ENCODE peak calls at places on chromosomes 1 and 21, in ten cellular contexts. B is HCT116, W is stomach, D is IMR-90, L is Peyer's patch, S is transverse colon, A is right lobe of liver, T is ovary, K is heart left ventricle, M is A549. U is an unnamed sample. For H3K4me1, the result is how much of the 10 kb centered on the place peaks cover.

GRCh38 chr1:164991763-164992162 is 364.8 kb downstream of the LMX1A start:
- DNase-seq in D (no peak), A (no peak), M (no peak), L (no peak), W (no peak), B (no peak), S (no peak), K (no peak), T (no peak), U (no peak)

GRCh38 chr21:38716942-38717341 is 88.8 kb upstream of the ETS2 start:
- DNase-seq in B (no peak), S (no peak), M (no peak), L (no peak), A (no peak), W (no peak), K (no peak), T (no peak), D (peak), U (no peak)

GRCh38 chr1:203906932-203907331 is 45.5 kb downstream of the SNRPE start:
- DNase-seq in B (peak), L (no peak), S (no peak), W (no peak), A (no peak), M (peak), K (no peak), D (peak), T (no peak), U (no peak)

GRCh38 chr1:86912501-86912900 is 1.4 kb downstream of the SELENOF start:
- DNase-seq in W (no peak), S (no peak), M (no peak), T (no peak), K (no peak), B (no peak), D (peak), L (no peak), A (no peak), U (no peak)

GRCh38 chr1:201676061-201676644 is 137.2 kb downstream of the NAV1 start:
- DNase-seq in M (peak), B (no peak), W (peak), A (no peak), K (peak), T (no peak), D (peak), L (no peak), S (peak), U (peak)

GRCh38 chr1:230200276-230200675 is 133.2 kb downstream of the GALNT2 start:
- DNase-seq in S (no peak), D (no peak), L (no peak), K (no peak), A (no peak), B (no peak), T (no peak), M (no peak), W (peak), U (no peak)

GRCh38 chr1:84738237-84738636 is 48.0 kb upstream of the SSX2IP start:
- DNase-seq in L (no peak), A (no peak), M (no peak), K (no peak), W (no peak), B (no peak), S (no peak), D (no peak), T (no peak), U (no peak)

GRCh38 chr1:117267232-117267774 is 56.6 kb upstream of the VTCN1 start:
- DNase-seq in D (no peak), B (no peak), L (no peak), T (no peak), A (no peak), M (no peak), S (no peak), W (no peak), K (no peak), U (no peak)

GRCh38 chr1:232226197-232226681 is 403.7 kb downstream of the SIPA1L2 start:
- DNase-seq in L (peak), A (no peak), M (no peak), K (no peak), T (no peak), B (no peak), W (no peak), D (peak), S (no peak), U (no peak)

GRCh38 chr1:56627636-56628039 is 17.5 kb upstream of the PRKAA2 start:
- DNase-seq in K (no peak), T (no peak), D (peak), B (no peak), W (no peak), M (no peak), S (no peak), A (no peak), L (no peak), U (no peak)

GRCh38 chr1:163414778-163415177 is 93.0 kb downstream of the NUF2 start:
- DNase-seq in A (no peak), D (no peak), W (no peak), K (no peak), S (no peak), M (no peak), B (no peak), L (no peak), T (no peak), U (no peak)

GRCh38 chr1:180616441-180616840 is 15.4 kb upstream of the XPR1 start:
- DNase-seq in D (peak), A (no peak), S (no peak), L (no peak), B (no peak), M (no peak), K (no peak), T (no peak), W (no peak), U (no peak)

GRCh38 chr1:247189981-247190798 is 18.4 kb upstream of the ZNF124 start:
- DNase-seq in S (no peak), B (no peak), L (no peak), A (no peak), T (no peak), M (no peak), K (no peak), D (no peak), W (no peak), U (no peak)

GRCh38 chr1:179141592-179142244 is 59.8 kb downstream of the TOR3A start:
- DNase-seq in D (peak), M (no peak), A (no peak), S (no peak), L (no peak), K (no peak), B (no peak), T (no peak), W (no peak), U (no peak)

GRCh38 chr1:66197785-66198184 is 336.2 kb upstream of the SGIP1 start:
- DNase-seq in D (no peak), K (no peak), M (no peak), B (no peak), L (no peak), S (no peak), W (no peak), A (no peak), T (no peak), U (no peak)

GRCh38 chr1:66058558-66058957 is 265.9 kb downstream of the PDE4B start:
- DNase-seq in S (no peak), A (no peak), D (no peak), L (no peak), B (no peak), M (no peak), W (no peak), T (no peak), K (peak), U (no peak)

GRCh38 chr21:42193131-42193671 is 25.7 kb upstream of the ABCG1 start:
- DNase-seq in M (no peak), T (no peak), L (no peak), W (no peak), D (no peak), S (no peak), B (no peak), A (no peak), K (no peak), U (no peak)

GRCh38 chr1:98704474-98704873 is 43.0 kb downstream of the SNX7 start:
- DNase-seq in L (no peak), A (no peak), T (no peak), S (no peak), W (no peak), M (no peak), B (no peak), K (no peak), D (peak), U (no peak)

GRCh38 chr21:36408568-36408967 is 23.4 kb downstream of the CHAF1B start:
- DNase-seq in L (no peak), K (no peak), B (no peak), M (no peak), W (no peak), T (no peak), D (no peak), S (no peak), A (no peak), U (no peak)

GRCh38 chr21:33286600-33287456 is 20.7 kb downstream of the IL10RB start:
- DNase-seq in D (peak), T (peak), M (peak), W (peak), L (no peak), A (no peak), S (peak), B (peak), K (no peak), U (peak)

GRCh38 chr1:203607169-203607873 is 19.3 kb upstream of the ATP2B4 start:
- DNase-seq in D (peak), T (peak), M (no peak), B (no peak), A (no peak), S (peak), W (peak), K (peak), L (peak), U (no peak)

GRCh38 chr1:230067441-230067870 is 418 bp downstream of the GALNT2 start:
- DNase-seq in K (no peak), A (no peak), T (no peak), B (no peak), M (peak), L (no peak), W (no peak), S (peak), D (no peak), U (peak)

GRCh38 chr21:43708745-43709381 is 10.1 kb upstream of the PDXK start:
- DNase-seq in L (no peak), S (no peak), A (no peak), M (no peak), T (no peak), W (no peak), K (no peak), B (no peak), D (no peak), U (no peak)

GRCh38 chr1:209662879-209663327 is 10.7 kb upstream of the LAMB3 start:
- DNase-seq in S (no peak), D (no peak), M (no peak), B (no peak), T (no peak), K (no peak), L (no peak), W (no peak), A (no peak), U (no peak)

GRCh38 chr1:229438021-229438420 is 4.1 kb upstream of the ACTA1 start:
- DNase-seq in K (no peak), D (no peak), T (no peak), S (no peak), A (no peak), L (no peak), B (no peak), M (no peak), W (no peak), U (no peak)

GRCh38 chr1:3695326-3696217 is 43.3 kb downstream of the TP73 start:
- DNase-seq in M (peak), W (peak), K (peak), A (peak), D (peak), B (no peak), S (peak), L (no peak), T (peak), U (peak)

DNA sequence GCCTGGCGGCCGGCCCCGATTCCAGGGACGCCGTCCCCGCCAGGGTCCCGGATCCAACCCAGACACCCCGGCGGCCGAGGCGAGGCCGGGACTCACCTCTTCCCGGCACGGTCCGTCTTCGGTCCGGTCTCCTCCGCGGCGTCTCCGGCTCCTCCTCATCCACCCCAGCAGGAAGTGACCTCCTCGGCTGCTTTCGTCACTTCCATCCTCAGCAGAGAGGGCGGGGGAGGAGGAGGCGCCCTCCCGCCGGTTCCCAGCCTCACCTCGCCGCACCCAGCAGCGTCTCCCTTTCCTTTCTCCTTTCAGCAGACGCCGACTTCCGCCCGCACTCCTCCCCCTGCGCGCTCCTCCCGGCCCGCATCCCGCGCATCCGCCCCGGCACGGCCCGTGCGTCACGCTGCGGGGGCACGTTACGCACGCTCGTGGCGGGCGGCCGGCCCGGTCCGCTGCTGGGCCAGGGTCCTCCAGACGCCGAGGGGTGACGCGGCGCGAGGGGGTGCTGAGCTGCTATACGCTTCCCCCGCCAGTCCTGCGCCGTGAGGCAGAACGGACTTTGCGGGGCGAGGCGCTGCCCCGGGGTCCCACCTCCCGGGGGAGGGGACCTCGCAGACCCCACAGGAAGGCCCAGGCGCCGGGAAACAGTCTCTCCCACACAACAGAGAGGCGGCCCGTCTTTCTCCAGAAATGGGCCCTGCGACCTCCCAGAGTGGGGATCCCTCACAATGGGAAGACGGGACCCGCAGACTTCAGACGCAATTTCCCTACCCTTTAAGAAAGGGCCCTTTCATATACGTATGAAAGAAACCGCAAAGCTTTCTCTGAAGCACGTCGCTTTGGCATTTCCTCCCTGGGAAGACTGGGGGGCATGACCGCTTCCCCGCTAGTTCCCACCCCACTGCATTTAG is at the start of gene ETV3:
- DNase-seq in A (peak), M (peak), T (peak), B (peak), W (peak), S (peak), D (peak), K (peak), L (peak), U (peak)
- TF ChIP-seq POLR2A in A (peak), M (peak), T (peak), B (peak), W (peak), S (peak), D (peak), K (peak), L (peak), U (peak)

GRCh38 chr21:31716106-31716505 is 15.8 kb downstream of the SCAF4 start:
- DNase-seq in W (no peak), A (no peak), M (no peak), K (no peak), L (no peak), B (no peak), T (no peak), S (no peak), D (no peak), U (no peak)
- H3K4me1 ChIP-seq in W (half or more), A (under half), M (under half), K (half or more), L (under half), B (under half), T (under half), S (under half), D (under half), U (half or more)

GRCh38 chr1:200154069-200154767 is 126.7 kb downstream of the NR5A2 start:
- DNase-seq in W (no peak), T (no peak), D (peak), K (no peak), M (no peak), L (peak), B (no peak), S (peak), A (no peak), U (no peak)
- H3K27ac ChIP-seq in W (no peak), T (no peak), D (no peak), K (no peak), M (peak), L (no peak), B (no peak), S (no peak), A (no peak), U (no peak)

GRCh38 chr1:182385885-182386853 is 5.4 kb downstream of the GLUL start:
- DNase-seq in L (no peak), A (no peak), S (no peak), K (no peak), W (no peak), T (no peak), D (no peak), M (no peak), B (no peak), U (no peak)

GRCh38 chr1:182384387-182384960 is 7.1 kb downstream of the GLUL start:
- DNase-seq in K (no peak), B (no peak), D (no peak), M (no peak), T (no peak), S (no peak), W (no peak), A (no peak), L (no peak), U (no peak)

GRCh38 chr1:182383037-182383661 is 8.4 kb downstream of the GLUL start:
- DNase-seq in S (no peak), T (no peak), L (no peak), M (no peak), B (no peak), D (no peak), A (no peak), W (no peak), K (no peak), U (no peak)

GRCh38 chr1:182381962-182382819 is 9.4 kb downstream of the GLUL start:
- DNase-seq in K (no peak), L (no peak), A (no peak), W (no peak), B (no peak), M (no peak), T (no peak), S (no peak), D (no peak), U (no peak)

DNA sequence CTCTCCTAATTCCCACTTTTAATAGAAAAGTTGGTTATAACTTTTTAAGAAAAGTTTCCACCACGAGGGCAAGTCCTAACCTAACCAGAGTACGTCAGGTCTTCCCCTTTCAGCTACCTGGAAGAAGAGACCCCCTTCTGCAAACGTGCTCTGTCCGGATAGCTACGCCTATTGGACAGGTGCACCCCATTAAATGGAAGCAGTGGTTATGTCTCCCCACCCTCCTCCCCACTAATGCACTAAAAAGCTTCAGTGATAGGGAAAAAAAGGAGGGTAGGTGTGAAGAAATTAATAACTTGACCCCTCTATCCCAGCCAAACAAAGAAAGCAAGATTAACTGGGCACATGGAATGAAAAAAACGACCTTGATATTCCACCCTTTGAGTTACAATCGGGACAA is 7.7 kb downstream of the GLUL start:
- DNase-seq in D (no peak), M (no peak), W (no peak), T (no peak), K (no peak), L (no peak), A (no peak), B (no peak), S (no peak), U (no peak)
- TF ChIP-seq POLR2A in D (no peak), M (no peak), W (peak), T (no peak), K (no peak), L (no peak), A (no peak), B (no peak), S (no peak), U (no peak)

GRCh38 chr1:156508955-156509234 is 8.3 kb upstream of the MEF2D start:
- DNase-seq in L (no peak), M (no peak), B (no peak), T (no peak), S (peak), D (no peak), W (no peak), A (no peak), K (no peak), U (no peak)
- H3K4me1 ChIP-seq in L (under half), M (half or more), B (under half), T (under half), S (under half), D (under half), W (half or more), A (under half), K (half or more), U (under half)

DNA sequence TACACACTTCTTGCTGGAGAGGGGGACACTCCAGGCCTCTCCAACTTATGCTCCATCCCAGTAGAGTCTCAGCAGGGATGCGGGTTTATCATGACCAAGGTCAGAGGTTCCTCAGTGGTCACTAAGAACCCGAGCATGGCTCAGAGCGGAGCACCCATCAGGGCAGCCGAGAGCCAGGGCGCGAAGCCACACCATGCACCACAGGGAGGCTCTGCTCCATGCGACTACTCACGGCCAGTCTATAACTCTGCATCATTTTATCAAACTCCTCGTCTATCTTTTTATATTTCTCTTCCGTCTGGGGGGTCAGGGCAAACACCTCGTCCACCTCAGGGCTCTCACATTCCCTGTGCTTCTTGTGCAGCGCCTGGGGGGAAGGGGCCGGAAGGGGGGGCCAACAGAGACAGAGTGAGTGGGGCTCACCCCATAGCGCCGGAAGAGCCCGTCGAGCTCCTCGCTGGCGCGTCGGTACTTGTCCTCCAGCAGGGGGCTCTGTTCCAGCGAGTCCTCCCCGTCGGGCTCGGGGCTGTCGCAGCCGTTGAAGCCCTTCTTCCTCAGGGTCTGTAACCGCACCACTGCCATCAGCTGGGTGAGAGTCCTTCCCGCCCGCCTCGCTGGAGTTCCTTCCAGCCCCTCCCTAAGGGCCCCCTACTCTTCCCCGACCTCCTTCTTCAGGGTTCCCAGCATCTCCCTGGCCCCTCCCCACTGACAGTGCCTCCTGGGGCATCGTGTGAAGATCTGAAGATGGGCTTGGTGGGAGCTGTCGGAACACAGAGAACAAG is 20.0 kb downstream of the MEF2D start:
- DNase-seq in T (peak), D (peak), W (peak), M (peak), B (no peak), S (peak), K (peak), L (peak), A (no peak), U (peak)
- H3K27ac ChIP-seq in T (no peak), D (no peak), W (peak), M (no peak), B (no peak), S (peak), K (peak), L (no peak), A (no peak), U (no peak)

DNA sequence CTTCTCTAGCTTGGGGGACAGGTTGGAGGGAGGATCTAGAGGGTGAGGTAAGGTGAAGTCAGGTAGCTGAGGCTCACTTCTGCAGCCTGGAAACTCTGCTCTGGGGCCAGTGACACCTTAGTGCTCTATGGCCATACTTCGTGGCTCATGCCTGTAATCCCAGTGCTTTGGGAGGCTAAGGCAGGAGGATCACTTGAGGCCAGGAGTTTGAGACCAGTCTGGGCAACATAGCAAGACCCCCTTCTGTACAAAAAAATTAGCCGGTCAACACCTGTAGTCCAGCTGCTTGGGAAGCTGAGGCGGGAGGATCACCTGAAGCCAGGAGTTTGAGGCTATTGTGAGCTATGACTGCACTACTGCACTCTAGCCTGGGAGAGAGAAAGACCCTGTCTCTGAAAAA is 5.8 kb downstream of the LMNA start:
- DNase-seq in S (no peak), A (no peak), W (no peak), L (no peak), D (no peak), B (no peak), K (no peak), T (no peak), M (no peak), U (no peak)
- TF ChIP-seq POLR2A in S (no peak), A (no peak), W (no peak), L (no peak), D (no peak), B (no peak), K (no peak), T (no peak), M (no peak), U (no peak)

U was measured in body of pancreas.